ENCODE peak calls at places on chromosomes 5 and 9, in four cellular contexts. E is K562, Y is GM12878, K is HepG2. R is an unnamed sample.

GRCh38 chr9:89919171-89919681 is 314.4 kb downstream of the GADD45G start:
- DNase-seq in E (no peak), Y (peak; percentile 12), K (peak; percentile 6), R (peak; percentile 49)

GRCh38 chr5:60541980-60542379 is 158.0 kb downstream of the DEPDC1B start:
- DNase-seq in E (no peak), K (peak; percentile 89), Y (peak; percentile 41), R (no peak)

GRCh38 chr5:167072225-167072624 is 1219.2 kb upstream of the WWC1 start:
- DNase-seq in E (no peak), K (no peak), Y (no peak), R (no peak)

GRCh38 chr9:38079410-38080105 is 10.5 kb upstream of the SHB start:
- DNase-seq in K (no peak), Y (no peak), E (no peak), R (no peak)

GRCh38 chr5:180160822-180161221 is 48.2 kb downstream of the RASGEF1C start:
- DNase-seq in Y (no peak), E (no peak), K (no peak), R (no peak)

GRCh38 chr9:7332780-7333179 is 466.8 kb downstream of the DMAC1 start:
- DNase-seq in K (no peak), Y (no peak), E (no peak), R (no peak)

GRCh38 chr5:856531-857425 is 6.0 kb upstream of the ZDHHC11 start:
- DNase-seq in E (no peak), Y (no peak), K (no peak), R (no peak)

GRCh38 chr9:31486630-31487029 is 897.8 kb upstream of the ACO1 start:
- DNase-seq in E (no peak), Y (no peak), K (no peak), R (no peak)

GRCh38 chr5:73969195-73970059 is 343.4 kb downstream of the ARHGEF28 start:
- DNase-seq in K (no peak), E (no peak), Y (no peak), R (no peak)

GRCh38 chr9:98333703-98334582 is 78.5 kb upstream of the TBC1D2 start:
- DNase-seq in Y (no peak), E (peak; percentile 33), K (no peak), R (no peak)

GRCh38 chr9:108234811-108235210 is 621.0 kb downstream of the ACTL7B start:
- DNase-seq in E (no peak), K (no peak), Y (no peak), R (no peak)

GRCh38 chr9:109411818-109412352 is 86.2 kb downstream of the PTPN3 start:
- DNase-seq in E (peak; percentile 43), K (no peak), Y (peak; percentile 75), R (no peak)

GRCh38 chr5:132500931-132501628 is 10.5 kb upstream of the IRF1 start:
- DNase-seq in Y (no peak), E (peak; percentile 92), K (peak; percentile 87), R (no peak)

GRCh38 chr9:36847781-36848673 is 186.0 kb downstream of the PAX5 start:
- DNase-seq in E (no peak), K (no peak), Y (no peak), R (no peak)

GRCh38 chr5:143642791-143643190 is 169.2 kb upstream of the HMHB1 start:
- DNase-seq in Y (no peak), K (no peak), E (no peak), R (no peak)

GRCh38 chr5:136212252-136212721 is 19.3 kb upstream of the SMIM32 start:
- DNase-seq in E (peak; percentile 83), Y (no peak), K (peak; percentile 21), R (peak; percentile 84)

GRCh38 chr9:76218868-76219462 is 175.3 kb downstream of the RFK start:
- DNase-seq in Y (no peak), K (no peak), E (no peak), R (no peak)

GRCh38 chr9:109725460-109725859 is 54.5 kb upstream of the PALM2AKAP2 start:
- DNase-seq in Y (no peak), E (no peak), K (no peak), R (no peak)

GRCh38 chr5:93585753-93586385 is 2.8 kb downstream of the NR2F1 start:
- DNase-seq in K (no peak), E (no peak), Y (no peak), R (no peak)

GRCh38 chr5:91419571-91420537 is 36.7 kb upstream of the ARRDC3 start:
- DNase-seq in K (peak; percentile 32), Y (no peak), E (peak; percentile 36), R (no peak)

GRCh38 chr5:78360674-78361225 is 333 bp downstream of the SCAMP1 start:
- DNase-seq in E (peak; percentile 68), K (no peak), Y (no peak), R (no peak)

GRCh38 chr9:136488247-136489214 is 5.7 kb upstream of the SEC16A start:
- DNase-seq in Y (no peak), K (no peak), E (peak; percentile 67), R (peak; percentile 94)

GRCh38 chr5:116557669-116558271 is 16.9 kb downstream of the SEMA6A start:
- DNase-seq in Y (no peak), K (peak; percentile 39), E (no peak), R (no peak)
- TF ChIP-seq CBX5 in Y (no peak), K (no peak), E (no peak), R (no peak)

GRCh38 chr5:25006734-25007133 is 362.0 kb upstream of the CDH10 start:
- DNase-seq in K (no peak), Y (no peak), E (no peak), R (no peak)
- TF ChIP-seq CBX5 in K (no peak), Y (no peak), E (no peak), R (no peak)

DNA sequence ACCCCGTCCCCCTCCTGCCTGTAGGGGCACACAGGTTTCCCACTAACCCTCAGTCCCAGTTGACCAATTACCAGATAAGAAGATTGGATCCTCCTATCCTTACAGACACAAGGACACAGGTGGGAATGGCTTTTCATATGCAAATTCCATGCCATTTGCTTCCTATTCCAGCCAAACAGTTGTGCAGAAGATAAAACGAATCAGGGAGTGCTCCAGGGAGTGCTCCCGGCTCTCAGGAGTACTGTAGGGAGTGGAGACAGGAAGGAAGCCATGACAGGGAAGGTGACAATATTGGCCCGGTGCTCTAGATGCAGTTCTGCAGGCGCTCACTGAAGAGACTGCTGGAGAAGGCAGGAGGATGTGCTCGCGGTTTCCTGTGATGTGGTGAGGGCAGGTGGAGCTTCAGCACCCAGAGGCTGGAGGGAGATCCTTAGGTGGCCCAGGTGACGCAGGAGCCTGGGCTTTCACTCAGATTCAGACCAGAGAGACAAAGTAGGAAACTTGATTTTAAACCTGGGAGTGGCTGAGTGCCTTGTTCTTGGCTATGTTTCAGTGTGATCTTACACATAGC is 260.0 kb downstream of the AUH start:
- DNase-seq in K (no peak), E (no peak), Y (no peak), R (no peak)
- TF ChIP-seq CBX5 in K (no peak), E (no peak), Y (no peak), R (no peak)

DNA sequence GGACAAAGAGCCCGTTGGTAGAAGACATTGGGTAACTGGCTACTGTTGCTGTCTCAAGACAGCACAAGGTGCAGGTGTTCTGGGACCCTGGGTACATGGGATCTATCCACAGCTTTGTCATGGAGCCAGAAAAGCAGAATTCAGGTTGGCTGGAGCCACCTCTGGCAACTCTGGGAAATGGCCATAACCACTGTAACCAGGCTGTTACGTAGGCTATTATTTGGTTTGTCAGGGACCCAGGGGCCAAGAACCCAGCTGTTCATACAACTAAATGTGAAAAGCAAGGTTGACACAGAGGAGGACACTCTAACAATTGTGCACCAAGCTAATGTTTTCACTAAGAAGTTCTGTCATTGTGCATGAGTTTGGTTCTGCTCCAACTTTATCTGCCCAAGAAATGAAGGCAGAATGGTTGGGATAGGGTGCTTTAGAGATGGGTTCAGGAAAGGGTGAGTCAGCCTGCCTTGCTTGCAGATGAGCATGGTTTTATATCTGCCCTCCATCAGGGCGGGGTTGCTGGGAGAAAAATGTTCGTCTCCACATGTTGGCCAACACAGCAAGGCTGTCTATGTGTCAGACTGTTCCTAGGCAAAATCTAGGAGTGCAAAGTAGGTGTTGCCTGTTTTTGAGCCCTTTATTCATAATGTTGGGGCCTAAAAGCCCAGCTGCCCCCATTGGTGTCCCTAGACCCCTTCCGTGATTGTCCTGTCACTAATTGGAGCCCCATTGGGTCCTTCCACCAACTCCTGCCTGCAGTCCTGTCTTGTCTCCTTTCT is 131.3 kb upstream of the DAP start:
- DNase-seq in Y (no peak), E (no peak), K (no peak), R (no peak)
- TF ChIP-seq CBX5 in Y (no peak), E (no peak), K (no peak), R (no peak)

GRCh38 chr9:88534456-88535225 is at the start of gene NXNL2:
- DNase-seq in K (no peak), E (peak; percentile 90), Y (no peak), R (peak; percentile 96)
- TF ChIP-seq CBX5 in K (no peak), E (no peak), Y (no peak), R (no peak)

GRCh38 chr9:134492281-134492691 is 149.3 kb upstream of the COL5A1 start:
- DNase-seq in Y (no peak), E (no peak), K (no peak), R (no peak)
- TF ChIP-seq CBX5 in Y (no peak), E (no peak), K (no peak), R (no peak)

DNA sequence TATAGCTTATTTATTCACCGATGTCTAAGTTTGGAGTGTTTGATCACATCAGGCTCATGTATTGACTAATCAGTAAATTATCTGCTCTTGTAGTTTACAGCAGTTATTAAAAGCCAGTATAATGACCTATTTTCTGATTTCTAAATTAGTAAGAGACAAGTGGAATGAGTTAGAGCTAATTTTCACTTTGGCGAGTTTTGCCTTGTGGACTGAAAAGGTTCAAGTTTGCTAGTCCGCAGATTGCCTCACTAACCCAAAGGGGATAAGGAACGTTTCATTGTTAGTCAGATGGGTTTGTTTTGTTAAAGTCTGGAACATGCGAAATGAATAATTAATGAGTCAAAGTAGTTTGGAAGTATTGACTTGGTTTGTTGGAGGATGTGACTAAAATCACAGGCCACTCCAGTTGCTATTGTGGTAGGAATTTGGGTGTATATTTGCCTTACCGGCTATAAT is 40.1 kb downstream of the SMARCA2 start:
- DNase-seq in Y (peak; percentile 77), K (no peak), E (no peak), R (no peak)
- TF ChIP-seq CBX5 in Y (no peak), K (no peak), E (no peak), R (no peak)

DNA sequence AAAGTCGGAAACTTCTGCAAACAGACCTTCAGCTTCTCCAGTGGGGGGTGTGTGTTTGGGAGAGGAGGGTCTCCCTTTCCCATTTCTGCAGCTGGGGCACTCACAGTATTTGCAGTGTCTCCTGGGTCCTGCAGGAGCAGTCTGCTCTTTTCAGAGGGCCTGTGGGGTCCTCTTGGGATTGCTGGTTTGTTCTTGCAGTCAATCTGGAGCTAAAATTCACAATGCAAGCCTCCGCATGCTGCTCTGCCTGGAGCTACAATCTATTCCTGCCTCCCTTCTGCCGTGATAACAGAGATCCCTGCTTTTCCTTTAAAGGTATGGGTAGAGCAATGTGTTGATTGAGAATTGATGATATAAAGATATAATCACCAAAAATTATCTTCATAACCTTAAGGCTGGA is 43.2 kb downstream of the ZNF462 start:
- DNase-seq in K (no peak), E (no peak), Y (no peak), R (no peak)
- TF ChIP-seq CBX5 in K (no peak), E (no peak), Y (no peak), R (no peak)

DNA sequence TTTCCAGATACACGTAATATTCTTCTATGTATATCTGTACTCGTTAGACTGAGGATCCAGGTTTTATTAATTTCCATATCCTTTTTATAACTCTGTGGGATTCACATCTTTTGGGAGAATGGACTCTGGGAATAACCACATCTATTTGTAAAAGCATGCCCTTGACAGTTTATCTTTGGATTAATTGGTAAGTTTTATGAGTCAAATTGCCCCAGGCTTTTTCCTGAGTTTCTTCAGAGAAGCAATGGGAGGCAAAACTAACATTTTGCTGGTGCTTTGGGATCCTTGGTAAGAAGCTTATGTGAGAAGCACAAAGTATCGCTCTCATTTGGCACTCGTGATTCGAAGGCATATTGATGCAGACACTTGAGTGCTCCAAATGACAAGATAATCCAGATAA is 324.6 kb downstream of the TLE4 start:
- DNase-seq in E (no peak), Y (no peak), K (no peak), R (no peak)
- TF ChIP-seq CBX5 in E (no peak), Y (no peak), K (no peak), R (no peak)